ENCODE peak calls at places on chromosomes 11 and 22, in eight cellular contexts. Y, U, H, O, W, I, C and B are unnamed samples.

GRCh38 chr11:119671048-119671447 is 58.0 kb downstream of the NECTIN1 start:
- DNase-seq in Y (peak; percentile 50), U (no peak), H (no peak), O (no peak), W (no peak), I (peak; percentile 71), C (peak; percentile 97), B (no peak)

GRCh38 chr11:132838621-132839020 is 693.7 kb downstream of the OPCML start:
- DNase-seq in Y (no peak), U (no peak), H (no peak), O (no peak), W (no peak), I (peak; percentile 79), C (peak; percentile 45), B (no peak)

GRCh38 chr11:121082670-121083069 is 18.4 kb upstream of the TECTA start:
- DNase-seq in Y (no peak), U (peak; percentile 24), H (no peak), O (no peak), W (peak; percentile 19), I (no peak), C (peak; percentile 12), B (no peak)

GRCh38 chr11:121318848-121319834 is 26.6 kb downstream of the SC5D start:
- DNase-seq in Y (no peak), U (peak; percentile 31), H (no peak), O (no peak), W (no peak), I (peak; percentile 41), C (peak; percentile 66), B (no peak)

GRCh38 chr11:10488581-10489443 is 33.7 kb downstream of the AMPD3 start:
- DNase-seq in Y (no peak), U (no peak), H (peak; percentile 87), O (peak; percentile 94), W (no peak), I (no peak), C (no peak), B (peak; percentile 66)

GRCh38 chr11:110086892-110087309 is 6.3 kb upstream of the ZC3H12C start:
- DNase-seq in Y (no peak), U (no peak), H (no peak), O (no peak), W (no peak), I (no peak), C (peak; percentile 62), B (no peak)

GRCh38 chr11:109130910-109131309 is 291.1 kb upstream of the C11orf87 start:
- DNase-seq in Y (no peak), U (no peak), H (no peak), O (no peak), W (no peak), I (no peak), C (no peak), B (no peak)

GRCh38 chr11:72781313-72782080 is 12.3 kb downstream of the STARD10 start:
- DNase-seq in Y (peak; percentile 51), U (no peak), H (no peak), O (no peak), W (no peak), I (no peak), C (no peak), B (peak; percentile 89)

GRCh38 chr11:14764899-14765527 is 121.4 kb downstream of the PDE3B start:
- DNase-seq in Y (no peak), U (no peak), H (no peak), O (no peak), W (no peak), I (peak; percentile 80), C (peak; percentile 28), B (peak; percentile 49)

GRCh38 chr11:73875840-73876239 is 806 bp downstream of the COA4 start:
- DNase-seq in Y (peak; percentile 22), U (no peak), H (no peak), O (no peak), W (no peak), I (no peak), C (no peak), B (no peak)

GRCh38 chr22:23531283-23531921 is 48.7 kb downstream of the IGLL1 start:
- DNase-seq in Y (no peak), U (no peak), H (no peak), O (no peak), W (no peak), I (no peak), C (no peak), B (no peak)

GRCh38 chr11:9708544-9708943 is 44.7 kb downstream of the SWAP70 start:
- DNase-seq in Y (no peak), U (no peak), H (no peak), O (no peak), W (no peak), I (peak; percentile 20), C (no peak), B (no peak)

GRCh38 chr11:94243571-94244229 is 60.7 kb upstream of the IZUMO1R start:
- DNase-seq in Y (no peak), U (no peak), H (no peak), O (no peak), W (no peak), I (peak; percentile 1), C (no peak), B (no peak)

DNA sequence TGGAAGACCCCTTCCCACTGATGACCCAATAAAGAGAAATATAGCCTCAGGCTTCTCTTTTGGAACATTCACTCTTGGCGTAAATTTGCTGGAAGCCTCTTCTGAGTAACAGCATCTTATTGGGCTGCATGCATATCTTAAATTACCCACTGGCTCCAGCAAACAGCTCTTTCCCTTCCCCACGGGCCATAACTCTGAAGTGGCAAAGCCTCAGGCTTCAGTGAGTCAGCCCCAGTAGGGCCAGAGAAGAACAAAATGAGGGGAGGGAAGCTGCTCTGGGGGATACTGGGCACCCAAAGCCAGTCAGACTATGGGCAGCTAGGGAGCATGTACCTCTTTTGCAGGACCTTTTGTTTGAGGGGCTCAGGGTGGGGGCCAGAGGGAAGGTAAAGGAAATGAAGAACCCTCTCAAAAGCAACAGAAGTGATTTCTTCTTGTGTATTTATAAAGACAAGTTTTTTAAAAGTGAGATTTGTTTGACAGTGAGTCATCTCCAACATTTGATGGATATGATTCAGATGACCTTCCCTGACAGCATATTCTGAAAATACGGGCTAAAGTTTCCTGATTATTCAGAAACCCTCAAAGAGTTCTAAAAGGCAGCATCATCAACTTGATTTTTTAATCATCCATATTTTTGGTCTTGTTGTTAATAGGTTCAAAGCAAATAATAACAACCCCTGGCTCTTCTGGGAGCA is 203.4 kb downstream of the KIF18A start:
- DNase-seq in Y (no peak), U (no peak), H (no peak), O (no peak), W (no peak), I (peak; percentile 64), C (peak; percentile 30), B (no peak)
- TF ChIP-seq CTCF in Y (no peak), U (no peak), H (no peak), O (no peak), W (no peak), I (no peak), C (no peak), B (no peak)

DNA sequence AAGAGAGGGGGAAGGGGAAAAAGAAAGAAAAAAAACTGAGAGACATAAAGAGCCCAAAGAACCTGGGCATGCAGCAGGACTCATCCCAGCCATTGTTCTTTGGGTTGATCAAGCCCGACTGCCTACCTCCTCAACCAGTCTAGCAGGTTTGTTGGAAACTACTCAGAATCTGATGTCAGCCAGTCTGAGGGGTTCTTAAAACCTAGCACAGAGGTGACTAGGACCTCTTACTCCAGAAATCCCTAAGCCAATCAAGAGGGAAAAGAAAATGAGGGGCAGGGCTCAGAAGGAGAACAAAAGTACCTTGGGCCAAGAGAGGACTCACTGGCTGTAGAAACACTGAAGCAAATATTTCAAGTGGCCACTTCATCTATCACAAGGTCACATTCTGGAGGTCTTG is 228.0 kb downstream of the AASDHPPT start:
- DNase-seq in Y (no peak), U (no peak), H (no peak), O (no peak), W (no peak), I (no peak), C (no peak), B (no peak)
- TF ChIP-seq CTCF in Y (no peak), U (no peak), H (no peak), O (no peak), W (no peak), I (no peak), C (no peak), B (no peak)

DNA sequence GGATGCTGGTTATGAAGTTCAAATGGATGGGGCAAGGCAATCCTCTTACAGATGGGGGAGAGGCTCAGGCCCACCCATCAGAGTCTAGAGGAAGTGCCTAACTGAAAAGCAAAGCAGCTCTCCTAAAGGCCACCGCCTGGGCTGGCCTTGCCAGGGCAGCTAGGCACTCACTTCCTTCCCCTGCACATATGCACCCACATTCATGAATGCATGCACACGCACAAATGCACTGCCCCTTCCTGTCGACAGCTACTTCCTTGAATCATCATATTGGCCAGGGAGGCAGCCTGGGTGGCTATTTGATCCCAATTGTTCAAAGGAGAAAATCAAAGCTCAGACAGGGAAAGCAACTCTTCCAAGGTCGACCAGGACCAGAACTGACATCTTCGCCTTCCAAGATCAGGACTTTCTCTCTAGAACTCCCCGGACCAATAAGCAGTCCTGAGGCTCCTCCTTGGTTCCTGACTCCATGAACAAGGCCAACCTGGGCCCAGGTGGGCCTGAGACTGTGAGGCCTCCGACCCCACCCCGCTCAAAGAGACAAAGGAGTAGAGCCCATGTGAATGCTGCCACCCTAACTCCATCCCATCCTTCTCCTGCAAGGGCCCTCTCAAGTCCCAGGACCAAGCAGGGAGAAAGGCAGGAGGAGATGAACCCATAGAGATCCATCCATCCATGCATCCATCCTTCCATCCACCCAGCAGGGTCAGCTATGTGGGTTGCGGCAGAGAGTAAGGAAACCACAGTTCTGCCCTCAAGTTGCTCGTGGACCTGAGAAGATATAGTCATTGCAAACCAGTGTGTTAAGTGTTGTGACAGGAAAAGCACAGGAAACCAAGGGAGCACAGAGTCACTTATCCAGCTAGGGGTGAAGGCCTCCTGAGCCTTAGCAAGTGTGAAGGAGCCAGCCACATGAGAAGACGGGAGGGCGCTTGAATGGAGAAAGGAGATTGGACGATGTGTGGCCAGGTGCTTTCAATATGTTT is 35.4 kb upstream of the LMO1 start:
- DNase-seq in Y (no peak), U (no peak), H (no peak), O (no peak), W (no peak), I (no peak), C (no peak), B (no peak)
- TF ChIP-seq CTCF in Y (no peak), U (no peak), H (no peak), O (no peak), W (no peak), I (no peak), C (no peak), B (no peak)

GRCh38 chr11:3123316-3123715 is 41.8 kb downstream of the OSBPL5 start:
- DNase-seq in Y (no peak), U (no peak), H (no peak), O (no peak), W (no peak), I (peak; percentile 9), C (peak; percentile 42), B (no peak)

GRCh38 chr11:3124821-3125220 is 40.3 kb downstream of the OSBPL5 start:
- DNase-seq in Y (no peak), U (no peak), H (no peak), O (no peak), W (no peak), I (no peak), C (no peak), B (no peak)

GRCh38 chr11:3122775-3123201 is 42.3 kb downstream of the OSBPL5 start:
- DNase-seq in Y (no peak), U (no peak), H (no peak), O (no peak), W (no peak), I (no peak), C (no peak), B (no peak)

GRCh38 chr11:3121931-3122774 is 43.0 kb downstream of the OSBPL5 start:
- DNase-seq in Y (no peak), U (no peak), H (no peak), O (no peak), W (no peak), I (no peak), C (no peak), B (no peak)

GRCh38 chr11:3123761-3124733 is 41.1 kb downstream of the OSBPL5 start:
- DNase-seq in Y (peak; percentile 16), U (no peak), H (peak; percentile 86), O (peak; percentile 97), W (no peak), I (peak; percentile 93), C (peak; percentile 97), B (no peak)
- TF ChIP-seq CTCF in Y (no peak), U (no peak), H (no peak), O (no peak), W (no peak), I (no peak), C (no peak), B (no peak)